ENCODE peak calls at places on chromosomes 12 and 14, in eight cellular contexts. Q is activated CD4-positive, CD25-positive, alpha-beta regulatory T cell treated with anti-CD3 and anti-CD28 coated beads, Interleukin-2, amount 50 U/mL, for 72 hours; Y is 8988T; P is ACHN; F is T-helper 2 cell; M is SW480; C is neural crest cell; E is stimulated activated CD8-positive, alpha-beta memory T cell treated with anti-CD3 and anti-CD28 coated beads, Interleukin-4, amount 100 ng/mL, for 4 hours. A is an unnamed sample.

GRCh38 chr12:89162704-89163261 is 189.5 kb downstream of the DUSP6 start:
- DNase-seq in Q (peak; percentile 38), Y (no peak), P (no peak), F (no peak), M (peak; percentile 3), C (no peak), E (no peak), A (peak; percentile 50)

GRCh38 chr14:24095196-24096068 is 1.3 kb downstream of the PCK2 start:
- DNase-seq in Q (peak; percentile 63), Y (no peak), P (no peak), F (no peak), M (peak; percentile 85), C (no peak), E (no peak), A (peak; percentile 65)

GRCh38 chr12:3973939-3974644 is 100.9 kb upstream of the PARP11 start:
- DNase-seq in Q (no peak), Y (no peak), P (no peak), F (no peak), M (no peak), C (no peak), E (no peak), A (no peak)

GRCh38 chr12:88334271-88334670 is 192.2 kb downstream of the TMTC3 start:
- DNase-seq in Q (no peak), Y (no peak), P (no peak), F (no peak), M (no peak), C (no peak), E (no peak), A (no peak)

GRCh38 chr12:132584472-132584871 is 25.9 kb downstream of the LRCOL1 start:
- DNase-seq in Q (no peak), Y (no peak), P (no peak), F (no peak), M (no peak), C (no peak), E (no peak), A (no peak)

GRCh38 chr14:103518416-103519042 is 4.1 kb downstream of the CKB start:
- DNase-seq in Q (peak; percentile 63), Y (peak; percentile 98), P (peak; percentile 50), F (peak; percentile 29), M (no peak), C (peak; percentile 67), E (peak; percentile 38), A (peak; percentile 73)

GRCh38 chr12:110577717-110578521 is 5.2 kb downstream of the PPTC7 start:
- DNase-seq in Q (no peak), Y (peak; percentile 29), P (peak; percentile 70), F (no peak), M (peak; percentile 88), C (no peak), E (no peak), A (peak; percentile 50)

GRCh38 chr12:89573081-89573810 is 47.4 kb upstream of the POC1B start:
- DNase-seq in Q (no peak), Y (no peak), P (no peak), F (no peak), M (no peak), C (no peak), E (no peak), A (no peak)

GRCh38 chr14:69632752-69633151 is 21.4 kb downstream of the SUSD6 start:
- DNase-seq in Q (no peak), Y (no peak), P (no peak), F (no peak), M (no peak), C (no peak), E (no peak), A (no peak)

GRCh38 chr12:114701553-114701952 is 17.6 kb upstream of the TBX3 start:
- DNase-seq in Q (no peak), Y (no peak), P (no peak), F (no peak), M (no peak), C (no peak), E (no peak), A (no peak)

GRCh38 chr14:75877292-75877691 is 104.5 kb downstream of the TGFB3 start:
- DNase-seq in Q (no peak), Y (no peak), P (no peak), F (no peak), M (no peak), C (no peak), E (no peak), A (no peak)

GRCh38 chr12:67747869-67748760 is 99.6 kb downstream of the DYRK2 start:
- DNase-seq in Q (no peak), Y (no peak), P (peak; percentile 77), F (no peak), M (peak; percentile 63), C (no peak), E (no peak), A (no peak)

GRCh38 chr12:6553051-6553868 is 2.6 kb downstream of the IFFO1 start:
- DNase-seq in Q (no peak), Y (no peak), P (peak; percentile 35), F (no peak), M (no peak), C (no peak), E (no peak), A (no peak)

GRCh38 chr12:123270380-123271181 is 1.1 kb downstream of the CDK2AP1 start:
- DNase-seq in Q (peak; percentile 34), Y (no peak), P (no peak), F (no peak), M (no peak), C (peak; percentile 26), E (no peak), A (peak; percentile 31)

GRCh38 chr14:68638817-68639517 is 153.9 kb downstream of the ZFP36L1 start:
- DNase-seq in Q (no peak), Y (no peak), P (no peak), F (no peak), M (no peak), C (no peak), E (no peak), A (no peak)

GRCh38 chr12:75041481-75041880 is 168.2 kb downstream of the KCNC2 start:
- DNase-seq in Q (no peak), Y (no peak), P (no peak), F (no peak), M (no peak), C (no peak), E (no peak), A (no peak)

GRCh38 chr14:91321131-91321530 is 76.6 kb upstream of the GPR68 start:
- DNase-seq in Q (no peak), Y (no peak), P (no peak), F (no peak), M (no peak), C (no peak), E (no peak), A (no peak)

GRCh38 chr12:108133482-108133881 is 4.4 kb downstream of the WSCD2 start:
- DNase-seq in Q (no peak), Y (no peak), P (no peak), F (no peak), M (no peak), C (no peak), E (no peak), A (no peak)

GRCh38 chr14:91376547-91377477 is 40.8 kb downstream of the CCDC88C start:
- DNase-seq in Q (no peak), Y (no peak), P (no peak), F (no peak), M (no peak), C (no peak), E (no peak), A (no peak)

GRCh38 chr14:33335366-33335765 is 396.7 kb downstream of the NPAS3 start:
- DNase-seq in Q (no peak), Y (no peak), P (no peak), F (no peak), M (no peak), C (no peak), E (no peak), A (no peak)

GRCh38 chr14:104156142-104156541 is 17.8 kb downstream of the KIF26A start:
- DNase-seq in Q (no peak), Y (no peak), P (no peak), F (no peak), M (no peak), C (no peak), E (no peak), A (no peak)

GRCh38 chr12:76536546-76536945 is 23.0 kb downstream of the OSBPL8 start:
- DNase-seq in Q (no peak), Y (no peak), P (no peak), F (no peak), M (no peak), C (no peak), E (no peak), A (no peak)

GRCh38 chr14:63510538-63510937 is 32.6 kb downstream of the PPP2R5E start:
- DNase-seq in Q (no peak), Y (no peak), P (no peak), F (peak; percentile 16), M (no peak), C (no peak), E (no peak), A (peak; percentile 37)

GRCh38 chr14:64965356-64966000 is 6.7 kb downstream of the RAB15 start:
- DNase-seq in Q (no peak), Y (no peak), P (no peak), F (no peak), M (no peak), C (no peak), E (no peak), A (no peak)

GRCh38 chr12:52632656-52633055 is 14.3 kb upstream of the KRT73 start:
- DNase-seq in Q (no peak), Y (no peak), P (no peak), F (no peak), M (no peak), C (no peak), E (no peak), A (no peak)

GRCh38 chr12:111298583-111299436 is 70.1 kb downstream of the PHETA1 start:
- DNase-seq in Q (peak; percentile 41), Y (peak; percentile 76), P (peak; percentile 72), F (no peak), M (peak; percentile 46), C (peak; percentile 81), E (peak; percentile 17), A (peak; percentile 58)

GRCh38 chr12:53326460-53327185 is 5.2 kb upstream of the AAAS start:
- DNase-seq in Q (no peak), Y (no peak), P (no peak), F (no peak), M (no peak), C (no peak), E (no peak), A (no peak)

GRCh38 chr12:104263580-104264358 is 39.8 kb upstream of the EID3 start:
- DNase-seq in Q (no peak), Y (no peak), P (no peak), F (no peak), M (no peak), C (no peak), E (no peak), A (no peak)

GRCh38 chr12:1697253-1697652 is 6.4 kb downstream of the ADIPOR2 start:
- DNase-seq in Q (no peak), Y (no peak), P (no peak), F (no peak), M (no peak), C (no peak), E (no peak), A (no peak)

GRCh38 chr12:89863968-89864367 is 155.3 kb upstream of the ATP2B1 start:
- DNase-seq in Q (no peak), Y (no peak), P (no peak), F (no peak), M (no peak), C (no peak), E (no peak), A (no peak)

A was measured in activated naive CD4-positive, alpha-beta T cell treated with anti-CD3 and anti-CD28 coated beads, Interleukin-2, amount 10 ng/mL, durations not matched to agents 7 days and 5 days.